ENCODE peak calls at places on chromosomes 6 and 20, in eight cellular contexts. D, P, C, A, X, T, E and K are unnamed samples.

GRCh38 chr6:161367472-161367871 is 93.6 kb upstream of the AGPAT4 start:
- DNase-seq in D (no peak), P (no peak), C (peak; percentile 31), A (no peak), X (no peak), T (no peak), E (no peak), K (no peak)

GRCh38 chr6:134170844-134171243 is 118.4 kb upstream of the SLC2A12 start:
- DNase-seq in D (no peak), P (no peak), C (no peak), A (no peak), X (no peak), T (no peak), E (no peak), K (peak; percentile 70)

GRCh38 chr6:21309791-21310190 is 283.8 kb upstream of the SOX4 start:
- DNase-seq in D (no peak), P (no peak), C (no peak), A (no peak), X (no peak), T (no peak), E (no peak), K (no peak)

GRCh38 chr6:105507811-105508210 is 104.9 kb upstream of the PREP start:
- DNase-seq in D (no peak), P (no peak), C (no peak), A (no peak), X (no peak), T (no peak), E (no peak), K (no peak)

GRCh38 chr6:3813150-3813780 is 35.9 kb upstream of the FAM50B start:
- DNase-seq in D (no peak), P (no peak), C (peak; percentile 33), A (no peak), X (peak; percentile 54), T (no peak), E (peak; percentile 87), K (peak; percentile 75)

GRCh38 chr6:53151676-53152075 is 3.0 kb upstream of the GCM1 start:
- DNase-seq in D (no peak), P (no peak), C (peak; percentile 40), A (no peak), X (peak; percentile 30), T (no peak), E (no peak), K (no peak)

GRCh38 chr6:135291288-135292116 is 110.4 kb downstream of the MYB start:
- DNase-seq in D (no peak), P (no peak), C (peak; percentile 11), A (no peak), X (no peak), T (no peak), E (no peak), K (no peak)

GRCh38 chr6:6655805-6656251 is 67.3 kb downstream of the LY86 start:
- DNase-seq in D (no peak), P (no peak), C (no peak), A (no peak), X (peak; percentile 45), T (no peak), E (no peak), K (no peak)

GRCh38 chr6:155201461-155202226 is 62.2 kb upstream of the CLDN20 start:
- DNase-seq in D (no peak), P (no peak), C (no peak), A (no peak), X (peak; percentile 32), T (no peak), E (no peak), K (no peak)

GRCh38 chr6:90025418-90026089 is 131.3 kb downstream of the GJA10 start:
- DNase-seq in D (peak; percentile 59), P (no peak), C (no peak), A (no peak), X (no peak), T (no peak), E (no peak), K (no peak)

GRCh38 chr6:138576303-138576702 is 77.0 kb upstream of the NHSL1 start:
- DNase-seq in D (no peak), P (no peak), C (no peak), A (no peak), X (no peak), T (no peak), E (no peak), K (no peak)

GRCh38 chr20:1155342-1155741 is 29.4 kb downstream of the TMEM74B start:
- DNase-seq in D (no peak), P (no peak), C (no peak), A (no peak), X (no peak), T (no peak), E (no peak), K (no peak)
- TF ChIP-seq CTCF in D (no peak), P (no peak), C (no peak), A (no peak), X (no peak), T (no peak), E (no peak), K (no peak)

GRCh38 chr6:38805682-38806081 is 90.6 kb downstream of the DNAH8 start:
- DNase-seq in D (no peak), P (no peak), C (no peak), A (no peak), X (no peak), T (no peak), E (no peak), K (no peak)

GRCh38 chr6:38805127-38805655 is 90.1 kb downstream of the DNAH8 start:
- DNase-seq in D (no peak), P (no peak), C (no peak), A (no peak), X (no peak), T (no peak), E (no peak), K (no peak)

GRCh38 chr6:38806833-38807232 is 91.7 kb downstream of the DNAH8 start:
- DNase-seq in D (no peak), P (no peak), C (no peak), A (no peak), X (no peak), T (no peak), E (no peak), K (no peak)

GRCh38 chr6:38808039-38808438 is 92.9 kb downstream of the DNAH8 start:
- DNase-seq in D (no peak), P (no peak), C (no peak), A (no peak), X (no peak), T (no peak), E (no peak), K (no peak)

DNA sequence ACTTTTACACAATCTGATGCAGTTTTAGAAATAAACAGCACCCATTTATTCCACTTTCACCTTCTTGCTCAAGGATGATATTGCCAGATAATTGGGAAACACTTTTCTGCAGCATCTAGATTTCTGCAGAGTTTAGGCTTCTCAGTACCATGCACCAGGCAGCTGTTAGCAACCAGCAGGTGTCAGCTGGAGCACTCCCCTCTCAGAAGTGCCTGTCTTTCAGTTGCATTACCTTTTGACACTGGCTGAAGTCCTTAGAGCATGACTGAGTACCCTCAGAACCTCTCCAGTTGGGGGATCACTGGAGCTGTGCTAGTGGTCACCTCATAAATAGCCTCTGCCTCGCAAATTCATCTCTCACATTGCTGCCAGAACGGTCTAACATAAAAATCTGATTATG is 91.2 kb downstream of the DNAH8 start:
- DNase-seq in D (no peak), P (no peak), C (no peak), A (no peak), X (peak; percentile 37), T (no peak), E (no peak), K (no peak)
- TF ChIP-seq CTCF in D (no peak), P (no peak), C (no peak), A (no peak), X (no peak), T (no peak), E (no peak), K (no peak)

DNA sequence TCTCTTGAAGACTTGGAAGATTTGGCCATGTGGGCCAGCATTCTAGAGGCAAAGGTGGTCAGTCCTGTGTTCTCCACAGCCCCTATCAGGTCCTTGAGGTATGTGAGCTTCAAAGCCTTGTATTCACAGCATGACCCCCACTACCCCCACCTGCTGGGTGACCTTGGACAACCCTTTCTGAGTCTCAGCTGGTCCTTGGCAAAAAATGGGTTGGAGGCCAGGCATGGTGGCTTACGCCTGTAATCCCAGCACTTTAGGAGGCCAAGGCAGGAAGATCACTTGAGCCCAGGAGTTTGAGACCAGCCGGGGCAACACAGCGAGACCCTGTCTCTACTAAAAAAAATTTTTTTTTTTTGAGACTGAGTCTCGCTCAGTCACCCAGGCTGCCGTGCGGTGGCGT is 42.6 kb downstream of the UBE2V1 start:
- DNase-seq in D (no peak), P (peak; percentile 31), C (peak; percentile 47), A (no peak), X (peak; percentile 24), T (no peak), E (no peak), K (peak; percentile 13)
- TF ChIP-seq CTCF in D (peak; percentile 22), P (no peak), C (peak; percentile 37), A (no peak), X (no peak), T (no peak), E (no peak), K (no peak)

GRCh38 chr20:45959956-45960630 is 11.9 kb downstream of the ZNF335 start:
- DNase-seq in D (no peak), P (peak; percentile 24), C (no peak), A (no peak), X (peak; percentile 56), T (no peak), E (no peak), K (peak; percentile 40)

GRCh38 chr20:45964024-45964423 is 8.0 kb downstream of the ZNF335 start:
- DNase-seq in D (no peak), P (no peak), C (no peak), A (no peak), X (no peak), T (no peak), E (no peak), K (peak; percentile 57)

GRCh38 chr20:45965169-45966002 is 6.6 kb downstream of the ZNF335 start:
- DNase-seq in D (no peak), P (peak; percentile 37), C (no peak), A (no peak), X (peak; percentile 64), T (no peak), E (no peak), K (peak; percentile 59)

GRCh38 chr20:45962031-45962755 is 9.8 kb downstream of the ZNF335 start:
- DNase-seq in D (no peak), P (peak; percentile 35), C (no peak), A (no peak), X (no peak), T (no peak), E (no peak), K (peak; percentile 58)

DNA sequence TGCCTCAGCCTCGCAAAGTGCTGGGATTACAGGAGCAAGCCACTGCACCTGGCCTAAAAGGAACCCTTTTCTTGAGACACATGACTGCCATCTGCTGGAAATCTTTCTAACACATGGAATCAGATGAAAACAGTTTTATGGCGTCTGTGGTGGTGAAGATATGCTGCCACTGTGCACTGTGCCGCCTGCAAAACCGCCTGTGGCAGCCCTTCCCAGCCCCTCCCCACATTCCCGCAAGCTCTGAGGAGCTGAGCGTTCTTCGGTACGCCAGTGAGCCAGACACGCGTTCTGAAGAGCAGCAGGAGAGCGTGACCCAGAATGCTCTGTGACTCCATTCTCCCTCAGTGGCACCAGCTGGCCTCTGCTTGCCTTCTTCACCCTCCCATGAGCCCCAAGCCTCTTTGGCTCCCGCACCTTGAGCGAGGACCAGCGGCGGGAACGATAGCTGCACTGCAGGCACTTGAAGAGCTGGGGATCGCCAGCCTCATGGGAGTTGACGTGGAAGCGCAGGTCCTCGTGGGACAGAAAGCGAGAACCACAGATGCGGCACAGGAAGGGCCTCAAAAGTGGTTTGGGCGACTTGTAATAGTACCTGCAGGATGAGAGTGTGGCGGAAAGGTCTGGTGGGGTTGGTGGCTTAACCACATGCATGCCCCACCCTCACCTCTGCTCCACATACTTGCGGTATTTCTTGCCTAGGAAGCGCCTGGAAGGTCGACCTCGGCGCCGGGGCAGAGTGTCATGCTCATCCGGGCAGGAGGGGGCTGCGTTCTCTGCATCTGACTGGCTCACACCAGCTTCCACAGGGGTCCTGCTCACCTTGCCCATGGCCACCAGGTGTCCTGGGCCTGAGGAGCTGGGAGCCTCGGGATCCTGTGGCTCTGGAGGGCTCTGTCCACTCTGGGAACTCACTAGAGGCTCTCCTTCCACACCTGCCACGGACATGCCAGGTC is 8.7 kb downstream of the ZNF335 start:
- DNase-seq in D (peak; percentile 56), P (peak; percentile 42), C (peak; percentile 82), A (peak; percentile 47), X (peak; percentile 74), T (no peak), E (no peak), K (peak; percentile 58)
- TF ChIP-seq CTCF in D (peak; percentile 54), P (no peak), C (peak; percentile 93), A (peak; percentile 16), X (peak; percentile 13), T (peak; percentile 55), E (peak; percentile 54), K (peak; percentile 16)